ENCODE peak calls at places on chromosome 4, in seven cellular contexts. G, L, K, O, V, X and Y are unnamed samples. For H3K79me1 and H3K4me1, the result is how much of the 10 kb centered on the place peaks cover.

GRCh38 chr4:183458005-183458404 is 13.6 kb downstream of the CDKN2AIP start:
- DNase-seq in G (no peak), L (no peak), K (no peak), O (no peak), V (no peak), X (no peak), Y (no peak)

GRCh38 chr4:18859468-18859867 is 837.9 kb upstream of the LCORL start:
- DNase-seq in G (peak), L (peak), K (no peak), O (no peak), V (no peak), X (no peak), Y (no peak)

GRCh38 chr4:164540987-164541386 is 212.9 kb upstream of the SMIM31 start:
- DNase-seq in G (no peak), L (no peak), K (no peak), O (no peak), V (no peak), X (no peak), Y (no peak)

GRCh38 chr4:7800410-7800809 is 139.3 kb downstream of the AFAP1 start:
- DNase-seq in G (no peak), L (no peak), K (no peak), O (no peak), V (no peak), X (no peak), Y (no peak)

GRCh38 chr4:173461170-173461569 is 62.3 kb upstream of the SCRG1 start:
- DNase-seq in G (no peak), L (no peak), K (no peak), O (peak), V (no peak), X (no peak), Y (no peak)

GRCh38 chr4:129641179-129641578 is 545.2 kb downstream of the C4orf33 start:
- DNase-seq in G (peak), L (peak), K (peak), O (peak), V (peak), X (peak), Y (peak)

GRCh38 chr4:151921371-151921770 is 160.6 kb upstream of the GATB start:
- DNase-seq in G (no peak), L (no peak), K (no peak), O (peak), V (peak), X (no peak), Y (no peak)

GRCh38 chr4:71186566-71187398 is 152.0 kb upstream of the SLC4A4 start:
- DNase-seq in G (peak), L (peak), K (peak), O (peak), V (peak), X (no peak), Y (peak)

GRCh38 chr4:37537484-37537883 is 148.7 kb downstream of the RELL1 start:
- DNase-seq in G (no peak), L (no peak), K (no peak), O (no peak), V (no peak), X (no peak), Y (no peak)

GRCh38 chr4:169150806-169151205 is 120.0 kb downstream of the SH3RF1 start:
- DNase-seq in G (no peak), L (no peak), K (no peak), O (peak), V (no peak), X (no peak), Y (no peak)
- H3K79me1 ChIP-seq in G (under half), L (under half), K (under half), O (under half), V (under half), X (under half), Y (under half)

DNA sequence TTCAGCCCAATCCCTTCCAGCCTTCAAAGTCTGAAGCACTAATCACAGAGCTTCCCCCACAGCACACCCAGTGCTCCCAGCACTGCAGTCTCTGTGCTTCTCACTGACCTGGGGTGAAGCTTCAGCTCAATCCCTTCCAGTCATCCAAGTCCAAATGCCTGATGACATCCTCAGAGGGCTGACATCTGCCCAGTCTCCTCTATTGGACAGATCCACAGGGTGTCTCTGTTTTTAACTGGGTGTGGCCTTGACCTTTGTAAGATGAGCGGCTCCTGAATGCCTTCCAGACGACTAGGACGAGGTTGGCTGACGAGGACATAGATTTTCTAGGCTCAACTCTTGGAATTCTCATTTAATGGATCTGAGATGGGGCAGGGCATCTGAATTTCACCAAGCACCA is 7.6 kb upstream of the SLC2A9 start:
- DNase-seq in G (no peak), L (no peak), K (peak), O (no peak), V (no peak), X (no peak), Y (no peak)
- H3K4me1 ChIP-seq in G (under half), L (under half), K (under half), O (under half), V (under half), X (under half), Y (under half)

GRCh38 chr4:115374621-115375020 is 261.2 kb upstream of the NDST4 start:
- DNase-seq in G (no peak), L (no peak), K (no peak), O (no peak), V (no peak), X (no peak), Y (peak)
- H2AK5ac ChIP-seq in G (no peak), L (no peak), K (no peak), O (no peak), V (no peak), X (no peak), Y (no peak)

DNA sequence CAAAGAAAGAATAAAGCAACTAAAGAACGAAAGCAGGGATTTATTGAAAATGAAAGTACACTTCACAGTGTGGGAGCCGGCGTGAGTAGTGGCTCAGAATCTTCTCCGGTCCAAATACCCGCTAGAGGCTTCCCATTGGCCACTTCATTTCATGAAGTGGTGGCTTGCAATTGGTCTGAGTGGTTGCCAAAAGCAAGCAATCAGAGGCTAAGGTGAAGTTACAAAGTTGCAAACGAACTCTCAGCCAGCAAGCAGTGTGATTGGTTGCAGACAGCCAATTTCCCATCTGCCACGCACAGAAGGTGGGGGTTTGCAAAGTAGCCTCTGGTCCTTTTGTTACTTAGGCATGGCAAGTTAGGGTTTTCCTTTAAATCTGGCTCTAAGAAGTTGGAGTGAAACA is 6.7 kb upstream of the CLOCK start:
- DNase-seq in G (peak), L (no peak), K (peak), O (no peak), V (no peak), X (peak), Y (no peak)
- H3K79me1 ChIP-seq in G (under half), L (under half), K (under half), O (under half), V (under half), X (under half), Y (under half)

GRCh38 chr4:112111306-112111705 is 33.9 kb upstream of the FAM241A start:
- DNase-seq in G (no peak), L (no peak), K (no peak), O (no peak), V (no peak), X (no peak), Y (no peak)
- H3K4me1 ChIP-seq in G (under half), L (under half), K (under half), O (under half), V (under half), X (under half), Y (under half)

GRCh38 chr4:115028682-115029385 is 84.6 kb downstream of the NDST4 start:
- DNase-seq in G (peak), L (no peak), K (no peak), O (no peak), V (no peak), X (no peak), Y (no peak)

DNA sequence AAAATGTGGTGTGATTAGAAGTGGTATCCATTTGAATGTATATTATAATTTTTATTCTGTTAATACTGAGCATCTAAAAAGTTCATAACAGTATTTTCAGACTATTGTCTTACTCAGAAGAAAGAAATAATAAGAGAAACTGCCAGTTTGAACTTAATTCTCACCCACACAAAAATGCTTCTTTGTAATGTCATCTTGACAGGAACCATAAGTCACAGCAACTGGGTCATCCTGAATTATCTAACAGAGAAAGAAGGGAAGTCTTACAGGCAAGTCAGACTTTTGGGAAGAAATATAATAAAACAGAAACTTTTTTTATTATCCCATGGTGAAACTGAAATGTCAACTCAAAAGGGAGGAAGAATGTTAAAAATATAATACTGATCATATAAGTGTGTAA is 83.1 kb downstream of the NDST4 start:
- DNase-seq in G (no peak), L (no peak), K (no peak), O (no peak), V (no peak), X (no peak), Y (no peak)
- H2AK5ac ChIP-seq in G (no peak), L (no peak), K (no peak), O (no peak), V (no peak), X (no peak), Y (no peak)